ENCODE peak calls at places on chromosomes 6 and 20, in nine cellular contexts. Q, D, B, F, W, M, Z, Y and K are unnamed samples.

GRCh38 chr6:4941782-4942672 is 61.8 kb downstream of the RPP40 start:
- DNase-seq in Q (peak; percentile 45), D (peak; percentile 81), B (peak; percentile 80), F (peak; percentile 90), W (no peak), M (peak; percentile 97), Z (peak; percentile 96), Y (peak; percentile 96), K (peak; percentile 72)

GRCh38 chr20:19453369-19453768 is 240.9 kb downstream of the SLC24A3 start:
- DNase-seq in Q (no peak), D (no peak), B (no peak), F (peak; percentile 18), W (no peak), M (no peak), Z (no peak), Y (no peak), K (no peak)

GRCh38 chr6:41037107-41037900 is 1.7 kb downstream of the UNC5CL start:
- DNase-seq in Q (no peak), D (no peak), B (no peak), F (peak; percentile 29), W (no peak), M (no peak), Z (no peak), Y (peak; percentile 12), K (no peak)

GRCh38 chr6:41731561-41732086 is 3.8 kb downstream of the TFEB start:
- DNase-seq in Q (no peak), D (no peak), B (no peak), F (no peak), W (no peak), M (no peak), Z (no peak), Y (no peak), K (no peak)

GRCh38 chr6:35583893-35584688 is 71.4 kb upstream of the TULP1 start:
- DNase-seq in Q (peak; percentile 68), D (peak; percentile 67), B (peak; percentile 70), F (peak; percentile 82), W (no peak), M (peak; percentile 84), Z (peak; percentile 84), Y (peak; percentile 44), K (no peak)

GRCh38 chr6:109453594-109454482 is 1.7 kb downstream of the MICAL1 start:
- DNase-seq in Q (no peak), D (no peak), B (no peak), F (peak; percentile 58), W (no peak), M (peak; percentile 47), Z (no peak), Y (no peak), K (no peak)

GRCh38 chr20:33770005-33770404 is 38.2 kb downstream of the ZNF341 start:
- DNase-seq in Q (no peak), D (no peak), B (no peak), F (no peak), W (no peak), M (no peak), Z (no peak), Y (no peak), K (no peak)

GRCh38 chr6:26349964-26350857 is 14.8 kb upstream of the BTN3A2 start:
- DNase-seq in Q (no peak), D (no peak), B (no peak), F (no peak), W (no peak), M (no peak), Z (no peak), Y (no peak), K (no peak)

GRCh38 chr20:57522380-57522973 is 2.5 kb downstream of the CTCFL start:
- DNase-seq in Q (no peak), D (no peak), B (no peak), F (no peak), W (peak; percentile 29), M (no peak), Z (no peak), Y (no peak), K (no peak)

GRCh38 chr6:158669145-158670035 is 19.5 kb downstream of the SYTL3 start:
- DNase-seq in Q (no peak), D (no peak), B (peak; percentile 39), F (no peak), W (no peak), M (no peak), Z (no peak), Y (peak; percentile 65), K (no peak)

GRCh38 chr6:157615411-157615763 is 207.7 kb upstream of the SNX9 start:
- DNase-seq in Q (no peak), D (peak; percentile 6), B (no peak), F (no peak), W (peak; percentile 24), M (peak; percentile 37), Z (peak; percentile 31), Y (no peak), K (no peak)

GRCh38 chr6:108363113-108363512 is 68.3 kb downstream of the AFG1L start:
- DNase-seq in Q (no peak), D (no peak), B (no peak), F (no peak), W (no peak), M (no peak), Z (no peak), Y (no peak), K (no peak)

GRCh38 chr20:53940883-53941546 is 129.4 kb downstream of the BCAS1 start:
- DNase-seq in Q (no peak), D (peak; percentile 81), B (peak; percentile 73), F (peak; percentile 94), W (no peak), M (peak; percentile 86), Z (peak; percentile 78), Y (peak; percentile 96), K (peak; percentile 44)

GRCh38 chr20:38278150-38278549 is 17.6 kb upstream of the KIAA1755 start:
- DNase-seq in Q (no peak), D (no peak), B (no peak), F (no peak), W (peak; percentile 54), M (peak; percentile 45), Z (no peak), Y (no peak), K (no peak)

DNA sequence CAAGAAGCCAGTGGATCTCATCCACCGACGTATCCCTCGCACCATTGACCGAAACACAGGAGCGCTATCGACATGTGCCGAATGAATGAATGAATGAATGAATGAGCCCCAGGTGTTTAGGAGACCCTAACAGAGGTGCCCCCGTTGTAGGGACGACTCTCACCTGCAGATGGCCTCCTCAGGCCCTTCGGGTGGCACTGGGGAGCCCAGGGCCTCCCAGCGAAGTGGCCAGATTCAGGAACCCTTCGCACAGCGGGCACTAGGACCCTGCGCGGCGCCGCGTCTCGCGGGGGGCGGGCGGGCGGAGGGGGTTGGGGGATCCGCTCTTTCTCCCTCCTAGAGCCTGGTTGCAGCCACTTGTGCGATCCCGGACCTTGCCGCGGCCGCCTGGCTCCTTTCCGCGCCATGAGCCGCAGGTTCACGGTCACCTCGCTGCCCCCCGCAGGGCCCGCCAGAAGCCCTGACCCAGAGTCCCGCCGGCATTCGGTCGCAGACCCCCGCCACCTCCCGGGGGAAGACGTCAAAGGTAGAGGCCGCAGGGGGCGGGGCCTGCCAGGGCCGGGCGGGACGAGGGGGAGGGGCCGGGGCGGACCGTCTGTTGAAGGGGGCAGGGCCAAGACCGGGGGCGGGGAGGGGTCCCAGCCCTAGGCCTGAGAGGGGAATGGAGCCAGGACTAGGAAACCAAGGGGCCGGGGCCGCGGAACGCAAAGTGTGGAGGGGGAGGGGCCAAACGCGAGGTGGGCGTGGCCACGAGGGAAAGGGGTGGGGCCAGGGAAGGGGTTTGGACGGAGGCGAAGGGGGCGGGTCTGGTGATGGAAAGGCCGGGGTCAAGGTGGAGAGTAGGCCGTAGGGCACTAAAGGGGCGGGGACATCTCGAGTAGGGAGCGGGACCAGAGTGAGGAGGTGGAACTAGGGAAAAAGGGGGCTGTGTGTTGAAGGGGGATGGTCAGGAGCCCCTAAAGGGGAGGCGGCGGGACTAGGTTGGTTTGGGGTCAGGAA is 7.4 kb upstream of the SLC12A5 start:
- DNase-seq in Q (no peak), D (peak; percentile 82), B (no peak), F (no peak), W (no peak), M (no peak), Z (peak; percentile 37), Y (no peak), K (no peak)
- TF ChIP-seq CTCF in Q (no peak), D (peak; percentile 13), B (no peak), F (no peak), W (no peak), M (no peak), Z (no peak), Y (no peak), K (no peak)

DNA sequence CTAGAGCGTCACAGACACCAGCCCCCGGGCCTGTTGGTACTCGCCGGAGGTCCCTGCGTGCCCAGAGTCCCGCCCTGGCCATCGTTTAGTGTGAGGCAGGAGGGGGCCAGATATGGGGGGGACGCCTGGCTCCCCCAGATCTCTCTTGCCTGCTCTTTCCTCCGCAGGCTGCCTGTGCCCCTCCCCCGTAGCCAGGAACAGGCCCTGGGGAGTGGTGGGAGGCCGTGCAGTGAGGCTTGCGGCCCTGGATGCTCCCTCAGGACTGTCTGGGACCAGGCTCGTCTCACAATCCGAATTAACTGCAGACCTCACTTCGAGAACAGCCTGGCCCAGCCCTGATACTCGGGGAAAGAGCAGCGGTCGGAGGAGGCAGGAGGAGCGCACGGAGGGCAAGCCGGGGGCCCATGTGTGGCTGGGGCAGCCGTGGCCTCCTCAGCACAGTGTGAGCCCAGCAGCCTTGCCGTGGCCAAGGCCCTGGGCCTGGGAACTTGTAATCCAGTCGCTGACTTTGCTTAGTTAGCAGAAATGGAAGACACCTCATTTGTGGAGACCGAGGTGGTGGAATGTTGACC is 28.7 kb downstream of the FRMD1 start:
- DNase-seq in Q (no peak), D (no peak), B (no peak), F (no peak), W (no peak), M (no peak), Z (no peak), Y (no peak), K (no peak)
- H3K4me3 ChIP-seq in Q (no peak overlapping the region), D (no peak overlapping the region), B (no peak overlapping the region), F (no peak overlapping the region), W (no peak overlapping the region), M (no peak overlapping the region), Z (no peak overlapping the region), Y (no peak overlapping the region), K (no peak overlapping the region)

GRCh38 chr6:2853766-2854393 is 12.2 kb upstream of the SERPINB1 start:
- DNase-seq in Q (peak; percentile 87), D (peak; percentile 80), B (no peak), F (peak; percentile 94), W (no peak), M (peak; percentile 72), Z (peak; percentile 78), Y (peak; percentile 70), K (no peak)
- TF ChIP-seq CTCF in Q (peak; percentile 26), D (peak; percentile 48), B (peak; percentile 47), F (peak; percentile 32), W (peak; percentile 51), M (peak; percentile 44), Z (peak; percentile 38), Y (peak; percentile 39), K (peak; percentile 53)

DNA sequence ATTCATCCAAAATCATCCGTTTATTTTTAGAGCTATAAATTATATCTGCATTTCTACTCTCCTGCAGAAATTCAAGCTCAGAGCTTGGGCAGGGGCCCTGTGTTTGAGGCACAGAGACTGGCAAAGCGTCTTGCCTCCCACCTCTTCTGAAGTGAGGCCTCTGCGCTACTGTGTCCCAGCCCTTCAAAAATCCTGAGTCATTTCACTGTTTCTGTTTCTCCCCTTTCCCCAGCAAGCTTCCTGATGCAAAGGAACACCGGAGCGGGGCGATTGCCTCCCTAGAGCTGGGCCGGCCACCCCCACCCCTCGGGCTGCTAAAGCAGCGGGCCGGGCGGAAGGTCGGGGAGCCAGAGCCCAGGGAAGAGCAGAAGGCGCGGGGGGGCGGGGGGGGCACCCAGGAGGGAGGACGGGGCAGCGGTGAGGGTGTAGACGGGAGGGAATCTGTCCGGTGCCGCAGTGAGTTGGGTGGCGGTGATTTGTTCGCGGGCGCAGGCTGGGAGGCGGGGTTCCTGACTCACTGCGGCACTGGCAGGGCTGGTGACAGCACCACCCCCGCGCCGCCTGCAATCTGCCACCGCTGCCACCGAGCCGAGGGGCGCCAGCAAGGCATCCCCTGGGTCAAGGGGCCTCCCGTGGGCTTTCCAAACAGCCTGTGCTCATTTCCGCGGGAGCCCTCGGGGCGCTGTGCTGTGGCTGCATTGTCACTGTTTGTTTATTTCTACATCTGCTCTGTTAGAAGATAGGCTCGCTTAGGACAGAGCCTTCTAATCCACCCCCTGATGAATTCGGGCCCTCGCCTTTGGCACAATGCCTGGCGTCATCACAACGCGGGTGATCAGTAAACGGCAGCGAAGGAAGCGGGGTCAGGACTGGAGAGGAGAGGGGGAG is 46.5 kb upstream of the SNAP25 start:
- DNase-seq in Q (no peak), D (peak; percentile 84), B (no peak), F (peak; percentile 16), W (peak; percentile 73), M (peak; percentile 58), Z (peak; percentile 23), Y (peak; percentile 47), K (no peak)
- H3K4me3 ChIP-seq in Q (peak overlapping the region; percentile 47), D (peak overlapping the region; percentile 50), B (peak overlapping the region; percentile 38), F (peak overlapping the region; percentile 44), W (peak overlapping the region; percentile 58), M (peak overlapping the region; percentile 30), Z (peak overlapping the region; percentile 46), Y (peak overlapping the region; percentile 54), K (peak overlapping the region; percentile 61)